ENCODE peak calls at places on chromosome 10, in five cellular contexts. D is stomach, P is ovary, I is retinal pigment epithelial cell, Z is A549. X is an unnamed sample.
A peak's percentile ranks its signal among the peaks of the same experiment; 100 is the strongest.

GRCh38 chr10:60351191-60351853 is 38.4 kb downstream of the ANK3 start:
- DNase-seq in D (no peak), P (no peak), I (no peak), Z (no peak), X (no peak)

GRCh38 chr10:130233426-130233825 is 97.2 kb downstream of the GLRX3 start:
- DNase-seq in D (peak; percentile 17), P (no peak), I (no peak), Z (no peak), X (no peak)

GRCh38 chr10:60238408-60239100 is 151.1 kb downstream of the ANK3 start:
- DNase-seq in D (peak; percentile 44), P (no peak), I (no peak), Z (peak; percentile 13), X (no peak)

GRCh38 chr10:110777661-110778060 is 94.1 kb upstream of the PDCD4 start:
- DNase-seq in D (no peak), P (no peak), I (no peak), Z (no peak), X (no peak)

GRCh38 chr10:113666682-113667252 is 2.9 kb upstream of the NRAP start:
- DNase-seq in D (no peak), P (no peak), I (no peak), Z (no peak), X (no peak)

GRCh38 chr10:125259651-125260050 is 99.3 kb upstream of the CTBP2 start:
- DNase-seq in D (no peak), P (no peak), I (no peak), Z (no peak), X (no peak)

GRCh38 chr10:12344375-12345110 is 4.8 kb upstream of the CAMK1D start:
- DNase-seq in D (no peak), P (no peak), I (no peak), Z (no peak), X (no peak)

GRCh38 chr10:48990226-48990625 is 50.6 kb upstream of the LRRC18 start:
- DNase-seq in D (no peak), P (no peak), I (no peak), Z (no peak), X (no peak)

GRCh38 chr10:32882076-32882475 is 76.0 kb downstream of the ITGB1 start:
- DNase-seq in D (no peak), P (no peak), I (no peak), Z (no peak), X (no peak)

GRCh38 chr10:17375936-17376584 is 78.3 kb downstream of the ST8SIA6 start:
- DNase-seq in D (no peak), P (no peak), I (no peak), Z (peak; percentile 7), X (no peak)

GRCh38 chr10:68792115-68792514 is 35.2 kb upstream of the STOX1 start:
- DNase-seq in D (no peak), P (no peak), I (no peak), Z (no peak), X (no peak)

GRCh38 chr10:108348215-108348614 is 1183.7 kb upstream of the SORCS1 start:
- DNase-seq in D (no peak), P (no peak), I (no peak), Z (no peak), X (no peak)

GRCh38 chr10:83078160-83078559 is 1061.1 kb upstream of the GHITM start:
- DNase-seq in D (no peak), P (no peak), I (no peak), Z (no peak), X (no peak)

GRCh38 chr10:48465860-48466521 is 138.9 kb downstream of the ARHGAP22 start:
- DNase-seq in D (peak; percentile 24), P (no peak), I (no peak), Z (no peak), X (no peak)

GRCh38 chr10:67043041-67043440 is 117.2 kb downstream of the LRRTM3 start:
- DNase-seq in D (no peak), P (no peak), I (no peak), Z (no peak), X (no peak)

GRCh38 chr10:114694062-114694461 is 36.0 kb upstream of the ABLIM1 start:
- DNase-seq in D (no peak), P (no peak), I (no peak), Z (no peak), X (no peak)

GRCh38 chr10:112383325-112383724 is 9.4 kb downstream of the ACSL5 start:
- DNase-seq in D (peak; percentile 70), P (peak; percentile 62), I (peak; percentile 37), Z (no peak), X (no peak)

GRCh38 chr10:11091517-11092102 is 73.9 kb downstream of the CELF2 start:
- DNase-seq in D (no peak), P (no peak), I (no peak), Z (no peak), X (no peak)

GRCh38 chr10:132264966-132265877 is 42.5 kb downstream of the STK32C start:
- DNase-seq in D (no peak), P (no peak), I (no peak), Z (no peak), X (no peak)

GRCh38 chr10:24247841-24248240 is 38.9 kb downstream of the KIAA1217 start:
- DNase-seq in D (no peak), P (no peak), I (no peak), Z (no peak), X (no peak)

GRCh38 chr10:37535459-37536246 is 321.8 kb downstream of the ZNF248 start:
- DNase-seq in D (no peak), P (no peak), I (no peak), Z (no peak), X (no peak)

GRCh38 chr10:21649441-21649872 is 115.4 kb downstream of the MLLT10 start:
- DNase-seq in D (no peak), P (no peak), I (no peak), Z (no peak), X (no peak)

GRCh38 chr10:93813507-93814465 is 56.0 kb downstream of the LGI1 start:
- DNase-seq in D (peak; percentile 59), P (no peak), I (no peak), Z (peak; percentile 44), X (no peak)

GRCh38 chr10:117373848-117374505 is 1.3 kb downstream of the PDZD8 start:
- DNase-seq in D (peak; percentile 62), P (peak; percentile 56), I (no peak), Z (peak; percentile 33), X (no peak)

GRCh38 chr10:87804939-87805569 is 13.0 kb downstream of the ATAD1 start:
- DNase-seq in D (no peak), P (no peak), I (no peak), Z (no peak), X (no peak)

GRCh38 chr10:34721201-34721840 is 93.8 kb downstream of the PARD3 start:
- DNase-seq in D (no peak), P (no peak), I (no peak), Z (no peak), X (no peak)

GRCh38 chr10:96586419-96587254 is at the start of gene TM9SF3:
- DNase-seq in D (peak; percentile 95), P (peak; percentile 93), I (no peak), Z (peak; percentile 76), X (no peak)

GRCh38 chr10:86533328-86533727 is 11.7 kb upstream of the WAPL start:
- DNase-seq in D (no peak), P (no peak), I (no peak), Z (no peak), X (no peak)

GRCh38 chr10:104317195-104318095 is 20.8 kb downstream of the ITPRIP start:
- DNase-seq in D (no peak), P (peak; percentile 70), I (peak; percentile 71), Z (no peak), X (no peak)

GRCh38 chr10:127907411-127908105 is 655 bp downstream of the PTPRE start:
- DNase-seq in D (peak; percentile 47), P (no peak), I (no peak), Z (no peak), X (no peak)

GRCh38 chr10:14527134-14527780 is 196.5 kb upstream of the FRMD4A start:
- DNase-seq in D (no peak), P (no peak), I (no peak), Z (no peak), X (no peak)

GRCh38 chr10:67837519-67838314 is at the start of gene DNAJC12:
- DNase-seq in D (no peak), P (no peak), I (no peak), Z (peak; percentile 56), X (no peak)

GRCh38 chr10:69572159-69573055 is 815 bp downstream of the NEUROG3 start:
- DNase-seq in D (no peak), P (no peak), I (no peak), Z (no peak), X (no peak)

GRCh38 chr10:29675984-29676383 is 41.2 kb upstream of the SVIL start:
- DNase-seq in D (no peak), P (no peak), I (no peak), Z (no peak), X (no peak)
- H3K4me3 ChIP-seq in D (no peak overlapping the region), P (no peak overlapping the region), I (no peak overlapping the region), Z (no peak overlapping the region), X (no peak overlapping the region)

DNA sequence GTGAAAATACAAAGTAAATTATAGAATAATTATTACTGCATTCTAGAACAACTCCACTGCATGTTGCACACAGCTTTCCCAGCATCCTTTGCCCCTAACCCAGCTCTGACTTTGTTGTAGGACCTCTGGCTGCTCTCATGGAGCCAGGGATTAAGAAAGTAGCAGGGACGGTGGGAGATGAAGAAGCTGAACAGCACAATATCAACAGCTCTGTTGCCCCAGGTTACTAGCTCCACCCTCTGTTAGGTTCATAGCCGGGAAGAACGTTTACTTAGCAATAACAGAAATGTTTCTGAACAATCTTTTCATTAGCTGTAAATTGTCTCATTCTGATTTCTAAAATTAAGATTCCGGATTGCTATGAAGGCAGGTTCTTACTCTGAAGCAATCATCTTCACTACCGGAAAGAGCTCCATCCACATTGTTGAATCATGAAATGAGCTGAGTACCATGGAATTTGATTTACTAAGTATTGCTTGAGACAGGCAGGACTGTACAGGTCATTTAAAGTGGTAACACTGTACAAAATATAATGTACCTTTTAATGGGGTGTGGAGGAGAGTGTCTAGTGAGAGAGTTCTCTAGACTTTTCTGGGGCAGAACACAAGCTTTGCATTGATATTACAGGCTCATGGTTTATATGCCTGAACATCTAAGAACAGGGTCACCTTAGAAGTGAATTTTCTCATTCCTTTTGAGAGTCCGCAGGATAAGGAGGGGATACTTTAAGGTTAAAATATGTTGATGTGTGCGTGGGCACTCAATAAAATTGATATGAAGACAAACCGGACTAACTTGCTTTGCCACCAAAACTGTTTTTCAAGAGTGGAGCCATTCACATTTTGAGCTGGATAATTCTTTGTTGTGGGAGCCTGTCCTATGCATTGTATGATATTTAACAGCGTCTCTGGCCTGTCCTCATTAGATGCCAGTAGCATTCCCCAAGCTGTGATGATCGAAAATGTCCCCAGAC is 20.8 kb upstream of the RAB18 start:
- DNase-seq in D (no peak), P (no peak), I (no peak), Z (no peak), X (peak; percentile 12)
- H3K4me3 ChIP-seq in D (no peak overlapping the region), P (no peak overlapping the region), I (no peak overlapping the region), Z (no peak overlapping the region), X (no peak overlapping the region)

GRCh38 chr10:101972761-101973160 is 83.2 kb downstream of the ARMH3 start:
- DNase-seq in D (no peak), P (no peak), I (no peak), Z (no peak), X (no peak)
- H3K4me3 ChIP-seq in D (no peak overlapping the region), P (no peak overlapping the region), I (no peak overlapping the region), Z (no peak overlapping the region), X (no peak overlapping the region)

DNA sequence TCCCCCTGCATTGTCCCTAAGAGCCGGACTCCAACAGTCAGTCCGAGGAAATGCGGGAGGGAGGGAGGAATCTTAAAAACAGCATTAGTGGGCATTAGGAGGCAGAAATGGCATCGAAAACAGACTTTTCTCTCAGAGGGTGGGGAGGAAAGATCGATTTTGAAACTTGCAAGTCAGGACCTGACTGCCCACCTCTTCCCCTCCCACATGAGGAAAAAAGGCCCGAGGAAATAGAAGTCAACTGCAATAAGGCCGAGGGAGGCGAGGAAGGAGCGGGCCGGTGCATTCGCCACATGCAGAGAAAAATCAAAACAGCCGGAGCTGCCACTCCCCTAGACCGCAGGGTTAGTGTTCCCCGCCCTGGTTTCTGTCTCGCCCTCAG is 2.8 kb downstream of the LBX1 start:
- DNase-seq in D (no peak), P (no peak), I (no peak), Z (no peak), X (no peak)
- H3K4me3 ChIP-seq in D (peak overlapping the region; percentile 26), P (no peak overlapping the region), I (no peak overlapping the region), Z (no peak overlapping the region), X (no peak overlapping the region)